ENCODE peak calls at places on chromosomes 11 and 22, in ten cellular contexts. W, J, U, P, H, A, F, Q, I and L are unnamed samples.

GRCh38 chr11:69102732-69103615 is 52.8 kb upstream of the SMIM38 start:
- DNase-seq in W (no peak), J (no peak), U (peak; percentile 18), P (no peak), H (peak; percentile 45), A (peak; percentile 36), F (no peak), Q (no peak), I (no peak), L (no peak)

GRCh38 chr11:124086447-124086846 is 28.8 kb upstream of the VWA5A start:
- DNase-seq in W (no peak), J (no peak), U (peak; percentile 26), P (no peak), H (no peak), A (no peak), F (no peak), Q (no peak), I (no peak), L (no peak)

GRCh38 chr11:117316197-117316961 is at the start of gene BACE1:
- DNase-seq in W (peak; percentile 87), J (peak; percentile 88), U (peak; percentile 96), P (peak; percentile 77), H (peak; percentile 91), A (peak; percentile 73), F (peak; percentile 90), Q (peak; percentile 89), I (peak; percentile 86), L (peak; percentile 82)

GRCh38 chr22:31852691-31853370 is 91.5 kb upstream of the YWHAH start:
- DNase-seq in W (no peak), J (no peak), U (no peak), P (no peak), H (no peak), A (no peak), F (no peak), Q (no peak), I (no peak), L (no peak)

GRCh38 chr11:11724994-11725393 is 103.2 kb upstream of the GALNT18 start:
- DNase-seq in W (no peak), J (no peak), U (no peak), P (no peak), H (no peak), A (no peak), F (no peak), Q (no peak), I (no peak), L (no peak)

GRCh38 chr11:65571940-65572339 is 398 bp upstream of the FAM89B start:
- DNase-seq in W (no peak), J (no peak), U (peak; percentile 91), P (peak; percentile 36), H (no peak), A (peak; percentile 75), F (no peak), Q (no peak), I (no peak), L (peak; percentile 65)

GRCh38 chr11:101345891-101346290 is 216.3 kb upstream of the PGR start:
- DNase-seq in W (no peak), J (no peak), U (no peak), P (no peak), H (no peak), A (no peak), F (no peak), Q (no peak), I (no peak), L (no peak)

GRCh38 chr11:115916596-115916995 is 412.4 kb upstream of the CADM1 start:
- DNase-seq in W (no peak), J (no peak), U (no peak), P (no peak), H (no peak), A (no peak), F (no peak), Q (no peak), I (no peak), L (no peak)

GRCh38 chr11:30392221-30392784 is 69.4 kb downstream of the ARL14EP start:
- DNase-seq in W (no peak), J (no peak), U (no peak), P (no peak), H (no peak), A (no peak), F (peak; percentile 47), Q (peak; percentile 23), I (no peak), L (no peak)

GRCh38 chr11:71499546-71499945 is 27.5 kb upstream of the KRTAP5-7 start:
- DNase-seq in W (no peak), J (no peak), U (no peak), P (peak; percentile 22), H (peak; percentile 84), A (no peak), F (no peak), Q (no peak), I (peak; percentile 7), L (no peak)

GRCh38 chr11:66762088-66762487 is 33.1 kb upstream of the SPTBN2 start:
- DNase-seq in W (no peak), J (no peak), U (no peak), P (no peak), H (no peak), A (no peak), F (no peak), Q (no peak), I (no peak), L (no peak)

GRCh38 chr11:76599041-76600013 is 71.2 kb downstream of the LRRC32 start:
- DNase-seq in W (peak; percentile 71), J (no peak), U (peak; percentile 87), P (no peak), H (no peak), A (no peak), F (peak; percentile 25), Q (no peak), I (no peak), L (no peak)

GRCh38 chr11:103515283-103515682 is 406.1 kb downstream of the DYNC2H1 start:
- DNase-seq in W (no peak), J (no peak), U (no peak), P (no peak), H (no peak), A (no peak), F (no peak), Q (no peak), I (no peak), L (no peak)

GRCh38 chr11:75465701-75466531 is 32.9 kb upstream of the KLHL35 start:
- DNase-seq in W (no peak), J (no peak), U (peak; percentile 60), P (no peak), H (peak; percentile 36), A (peak; percentile 61), F (no peak), Q (no peak), I (peak; percentile 79), L (no peak)

DNA sequence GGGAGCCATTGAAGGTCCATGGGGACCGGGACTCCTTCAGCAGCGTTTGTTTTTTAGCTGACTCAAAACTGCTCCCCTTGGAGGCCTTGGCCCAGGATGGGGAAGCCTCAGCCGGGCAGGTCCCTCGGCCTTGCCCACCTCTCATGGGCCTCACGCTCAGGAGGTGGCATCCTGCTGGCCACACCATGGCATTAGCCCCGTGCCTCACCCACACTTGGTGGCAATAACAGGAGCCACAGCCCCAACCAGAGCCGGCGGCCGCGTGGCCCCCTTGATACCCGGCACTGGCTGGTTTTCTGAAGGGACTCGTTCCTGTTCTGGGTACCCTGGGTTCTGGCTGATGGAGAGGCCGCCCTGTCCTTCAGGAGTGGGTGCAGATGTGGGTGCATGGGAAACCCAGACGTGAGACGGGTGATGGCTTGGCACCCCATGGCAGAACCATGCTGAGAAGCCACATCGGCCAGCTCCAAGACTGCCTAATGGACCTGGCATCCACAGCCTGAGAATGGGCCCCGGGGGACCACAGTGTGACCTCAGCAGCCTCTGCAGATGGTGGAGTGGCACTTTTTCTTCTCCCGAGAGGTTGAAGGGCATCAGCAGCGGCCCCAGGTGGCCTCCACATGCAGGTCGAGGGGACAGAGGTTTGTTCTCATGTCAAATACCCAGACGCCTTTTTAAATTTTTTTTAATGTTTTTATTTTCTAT is 49.8 kb upstream of the PPARA start:
- DNase-seq in W (no peak), J (no peak), U (no peak), P (no peak), H (no peak), A (no peak), F (no peak), Q (no peak), I (no peak), L (no peak)
- H3K27ac ChIP-seq in W (peak overlapping the region; percentile 92), J (no peak overlapping the region), U (no peak overlapping the region), P (peak overlapping the region; percentile 90), H (no peak overlapping the region), A (no peak overlapping the region), F (no peak overlapping the region), Q (no peak overlapping the region), I (peak overlapping the region; percentile 98), L (peak overlapping the region; percentile 99)

DNA sequence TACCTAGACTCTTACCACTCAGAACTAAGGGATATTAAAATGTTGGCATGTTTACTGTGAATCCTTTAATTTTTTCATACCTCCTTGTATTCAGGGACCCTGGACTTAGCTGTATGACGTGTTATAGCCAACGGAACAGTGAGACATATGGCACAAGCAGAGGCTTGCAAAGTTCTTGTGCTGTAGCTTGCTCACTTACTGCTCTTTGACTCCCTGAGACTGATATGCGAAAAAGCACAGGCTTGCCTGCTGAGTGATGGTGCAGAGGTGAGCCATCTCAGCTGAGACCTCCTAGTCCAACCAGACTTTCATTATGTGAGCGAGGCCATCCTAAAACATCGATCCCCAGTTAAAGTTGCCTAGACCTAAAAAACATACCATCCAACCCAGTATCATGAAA is 811.0 kb downstream of the METTL15 start:
- DNase-seq in W (no peak), J (no peak), U (no peak), P (no peak), H (no peak), A (no peak), F (no peak), Q (no peak), I (no peak), L (peak; percentile 42)
- H3K27ac ChIP-seq in W (no peak overlapping the region), J (no peak overlapping the region), U (no peak overlapping the region), P (no peak overlapping the region), H (no peak overlapping the region), A (no peak overlapping the region), F (no peak overlapping the region), Q (no peak overlapping the region), I (no peak overlapping the region), L (no peak overlapping the region)

DNA sequence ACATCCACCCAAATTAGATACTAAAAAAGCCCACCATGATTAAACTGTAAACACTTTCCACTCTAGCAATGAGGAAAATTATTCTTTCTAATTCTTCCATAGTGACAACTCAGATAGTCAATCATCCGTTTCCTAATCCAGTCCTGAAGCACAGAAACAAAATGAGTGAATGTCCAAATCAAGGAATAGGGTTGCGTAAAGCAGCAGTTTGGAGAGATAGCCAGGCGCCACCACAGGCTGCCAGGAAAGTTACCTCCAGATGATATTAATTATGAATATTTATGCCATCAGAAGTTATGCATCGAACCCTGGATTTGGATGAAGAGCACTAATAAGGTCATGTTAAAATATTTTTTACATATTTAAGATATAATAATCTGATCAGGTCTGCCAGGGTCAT is 63.2 kb downstream of the ETS1 start:
- DNase-seq in W (no peak), J (no peak), U (no peak), P (no peak), H (no peak), A (no peak), F (no peak), Q (no peak), I (no peak), L (no peak)
- H3K27ac ChIP-seq in W (peak overlapping the region; percentile 96), J (no peak overlapping the region), U (no peak overlapping the region), P (peak overlapping the region; percentile 96), H (peak overlapping the region; percentile 93), A (peak overlapping the region; percentile 89), F (no peak overlapping the region), Q (peak overlapping the region; percentile 98), I (peak overlapping the region; percentile 95), L (no peak overlapping the region)

GRCh38 chr11:85027346-85027745 is 599.8 kb downstream of the DLG2 start:
- DNase-seq in W (no peak), J (no peak), U (no peak), P (no peak), H (no peak), A (no peak), F (no peak), Q (no peak), I (no peak), L (no peak)
- H3K27ac ChIP-seq in W (no peak overlapping the region), J (no peak overlapping the region), U (no peak overlapping the region), P (no peak overlapping the region), H (no peak overlapping the region), A (no peak overlapping the region), F (no peak overlapping the region), Q (no peak overlapping the region), I (no peak overlapping the region), L (no peak overlapping the region)